ENCODE peak calls at places on chromosome 10, in six cellular contexts. X is activated naive CD4-positive, alpha-beta T cell treated with anti-CD3 and anti-CD28 coated beads, Interleukin-2, amount 10 ng/mL, durations not matched to agents 7 days and 5 days; A is activated CD4-positive, alpha-beta T cell treated with anti-CD3 and anti-CD28 coated beads, Interleukin-2, amount 50 U/mL, for 4 hours; L is endothelial cell; P is stimulated activated CD4-positive, alpha-beta T cell treated with anti-CD3 and anti-CD28 coated beads, TNF-alpha, amount 100 ng/mL, for 24 hours; Z is NCI-H2171 treated with DMSO at 0.1 percent for 48 hours. J is an unnamed sample.

GRCh38 chr10:77920495-77920894 is 6.1 kb downstream of the DLG5 start:
- DNase-seq in X (no peak), A (no peak), L (no peak), P (no peak), Z (no peak), J (no peak)

GRCh38 chr10:10313099-10313875 is 704.4 kb upstream of the CELF2 start:
- DNase-seq in X (no peak), A (no peak), L (no peak), P (no peak), Z (no peak), J (no peak)

GRCh38 chr10:73911553-73912004 is 647 bp downstream of the PLAU start:
- DNase-seq in X (no peak), A (no peak), L (no peak), P (no peak), Z (no peak), J (no peak)

GRCh38 chr10:103627111-103627892 is 133.8 kb downstream of the NEURL1 start:
- DNase-seq in X (no peak), A (no peak), L (no peak), P (no peak), Z (no peak), J (no peak)

GRCh38 chr10:113042961-113043360 is 92.9 kb downstream of the TCF7L2 start:
- DNase-seq in X (no peak), A (no peak), L (no peak), P (no peak), Z (no peak), J (no peak)

GRCh38 chr10:29689001-29689400 is 54.2 kb upstream of the SVIL start:
- DNase-seq in X (no peak), A (no peak), L (no peak), P (no peak), Z (no peak), J (no peak)

GRCh38 chr10:94049911-94050310 is 56.2 kb downstream of the PLCE1 start:
- DNase-seq in X (no peak), A (no peak), L (no peak), P (no peak), Z (no peak), J (no peak)

GRCh38 chr10:48606530-48607355 is 1.9 kb upstream of the ARHGAP22 start:
- DNase-seq in X (no peak), A (no peak), L (no peak), P (no peak), Z (no peak), J (no peak)

GRCh38 chr10:50347394-50347802 is 96.1 kb upstream of the ASAH2 start:
- DNase-seq in X (no peak), A (no peak), L (no peak), P (no peak), Z (no peak), J (no peak)

GRCh38 chr10:75512534-75512933 is 81.1 kb downstream of the LRMDA start:
- DNase-seq in X (no peak), A (no peak), L (no peak), P (no peak), Z (peak), J (no peak)

GRCh38 chr10:125083576-125083920 is 76.8 kb downstream of the CTBP2 start:
- DNase-seq in X (no peak), A (no peak), L (no peak), P (no peak), Z (no peak), J (no peak)

GRCh38 chr10:73892314-73893080 is 18.1 kb upstream of the CAMK2G start:
- DNase-seq in X (no peak), A (no peak), L (no peak), P (no peak), Z (no peak), J (no peak)

GRCh38 chr10:124911124-124912051 is 30.5 kb upstream of the ZRANB1 start:
- DNase-seq in X (no peak), A (no peak), L (no peak), P (no peak), Z (no peak), J (no peak)

GRCh38 chr10:132248455-132249231 is 59.1 kb downstream of the STK32C start:
- DNase-seq in X (peak), A (peak), L (peak), P (peak), Z (no peak), J (no peak)

GRCh38 chr10:127964644-127965043 is 57.7 kb downstream of the PTPRE start:
- DNase-seq in X (no peak), A (no peak), L (no peak), P (no peak), Z (no peak), J (no peak)

GRCh38 chr10:45150997-45151396 is 150.3 kb downstream of the ZNF22 start:
- DNase-seq in X (no peak), A (no peak), L (no peak), P (no peak), Z (no peak), J (no peak)

GRCh38 chr10:106044511-106044910 is 1120.0 kb downstream of the SORCS1 start:
- DNase-seq in X (no peak), A (no peak), L (no peak), P (no peak), Z (no peak), J (no peak)

GRCh38 chr10:131812736-131813604 is 87.8 kb upstream of the PPP2R2D start:
- DNase-seq in X (no peak), A (no peak), L (no peak), P (no peak), Z (no peak), J (no peak)

GRCh38 chr10:27784272-27784671 is 38.7 kb upstream of the MKX start:
- DNase-seq in X (no peak), A (no peak), L (no peak), P (no peak), Z (no peak), J (no peak)

GRCh38 chr10:115710136-115710535 is 562.9 kb downstream of the GFRA1 start:
- DNase-seq in X (no peak), A (no peak), L (no peak), P (no peak), Z (no peak), J (no peak)

GRCh38 chr10:123994417-123995081 is 98.8 kb downstream of the CHST15 start:
- DNase-seq in X (peak), A (peak), L (peak), P (peak), Z (peak), J (no peak)

GRCh38 chr10:103765981-103766380 is 89.4 kb downstream of the SH3PXD2A start:
- DNase-seq in X (peak), A (peak), L (no peak), P (peak), Z (no peak), J (no peak)

GRCh38 chr10:74628136-74628535 is 198.3 kb upstream of the KAT6B start:
- DNase-seq in X (no peak), A (no peak), L (no peak), P (no peak), Z (no peak), J (no peak)

GRCh38 chr10:132698211-132698751 is 87.7 kb downstream of the NKX6-2 start:
- DNase-seq in X (no peak), A (no peak), L (no peak), P (no peak), Z (no peak), J (no peak)

GRCh38 chr10:35838080-35838479 is 196.0 kb upstream of the FZD8 start:
- DNase-seq in X (no peak), A (no peak), L (no peak), P (no peak), Z (peak), J (no peak)

GRCh38 chr10:68330852-68331454 is 911 bp upstream of the HNRNPH3 start:
- DNase-seq in X (peak), A (peak), L (peak), P (peak), Z (peak), J (no peak)

GRCh38 chr10:123154943-123155505 is 822 bp downstream of the BUB3 start:
- DNase-seq in X (no peak), A (no peak), L (no peak), P (no peak), Z (no peak), J (no peak)

J was measured in NCI-H524 treated with DMSO at 0.1 percent for 48 hours.